ENCODE peak calls at places on chromosomes 13 and 19, in six cellular contexts. C, T, U, P, O and I are unnamed samples.

GRCh38 chr19:46990998-46991676 is 28.5 kb upstream of the NPAS1 start:
- DNase-seq in T (no peak), U (peak; percentile 77), C (peak; percentile 84), P (no peak), O (peak; percentile 69), I (peak; percentile 79)

GRCh38 chr19:12751635-12752034 is at the start of gene BEST2:
- DNase-seq in T (no peak), C (no peak), U (peak; percentile 55), P (no peak), O (no peak), I (no peak)

GRCh38 chr13:110273254-110273653 is 33.7 kb downstream of the COL4A1 start:
- DNase-seq in P (no peak), T (no peak), C (no peak), O (no peak), U (no peak), I (no peak)

GRCh38 chr19:11737964-11738745 is 591 bp downstream of the ZNF823 start:
- DNase-seq in O (peak; percentile 9), P (peak; percentile 2), T (no peak), C (peak; percentile 82), U (peak; percentile 49), I (peak; percentile 36)

GRCh38 chr19:19554074-19555023 is 16.3 kb downstream of the CILP2 start:
- DNase-seq in U (peak; percentile 88), T (no peak), C (peak; percentile 23), O (no peak), P (no peak), I (peak; percentile 55)

GRCh38 chr13:100022798-100023197 is 41.2 kb downstream of the ZIC2 start:
- DNase-seq in U (no peak), C (no peak), P (no peak), T (peak; percentile 28), O (no peak), I (no peak)

GRCh38 chr19:3370728-3371591 is 4.6 kb downstream of the NFIC start:
- DNase-seq in T (no peak), P (no peak), U (no peak), O (no peak), C (no peak), I (no peak)

GRCh38 chr19:10449037-10449436 is 28.7 kb downstream of the PDE4A start:
- DNase-seq in P (no peak), O (no peak), C (no peak), T (no peak), U (peak; percentile 3), I (no peak)

GRCh38 chr13:52345631-52346251 is 60.2 kb downstream of the THSD1 start:
- DNase-seq in T (no peak), O (no peak), C (no peak), U (no peak), P (no peak), I (no peak)

GRCh38 chr13:110528911-110529310 is 32.6 kb downstream of the RAB20 start:
- DNase-seq in C (no peak), P (no peak), U (no peak), T (no peak), O (no peak), I (no peak)

GRCh38 chr19:13098291-13099072 is 4.2 kb downstream of the LYL1 start:
- DNase-seq in P (no peak), O (no peak), C (no peak), T (no peak), U (no peak), I (no peak)

GRCh38 chr13:88643233-88643632 is 972.1 kb downstream of the SLITRK5 start:
- DNase-seq in O (no peak), T (no peak), C (no peak), P (no peak), U (no peak), I (no peak)

GRCh38 chr13:69579351-69579750 is 528.3 kb upstream of the ATXN8OS start:
- DNase-seq in U (no peak), C (no peak), P (no peak), T (no peak), O (no peak), I (no peak)

GRCh38 chr19:20271215-20271926 is 104.4 kb downstream of the ZNF486 start:
- DNase-seq in T (no peak), U (no peak), O (no peak), P (no peak), C (no peak), I (no peak)

GRCh38 chr19:47381653-47382279 is 32.7 kb downstream of the DHX34 start:
- DNase-seq in P (no peak), O (no peak), T (no peak), U (no peak), C (peak; percentile 17), I (no peak)

GRCh38 chr19:19447536-19448237 is 42.2 kb downstream of the GATAD2A start:
- DNase-seq in O (no peak), P (no peak), U (no peak), T (no peak), C (no peak), I (no peak)

GRCh38 chr19:17542042-17542441 is 13.4 kb upstream of the COLGALT1 start:
- DNase-seq in O (no peak), P (no peak), C (no peak), U (no peak), T (no peak), I (no peak)

GRCh38 chr13:112053167-112053743 is 13.7 kb upstream of the SOX1 start:
- DNase-seq in C (no peak), O (no peak), T (no peak), U (no peak), P (no peak), I (no peak)

GRCh38 chr13:26280822-26281221 is 26.9 kb downstream of the CDK8 start:
- DNase-seq in U (no peak), T (no peak), O (peak; percentile 2), P (no peak), C (no peak), I (no peak)

GRCh38 chr13:48715977-48716376 is 62.2 kb downstream of the CYSLTR2 start:
- DNase-seq in T (no peak), C (no peak), O (no peak), P (no peak), U (no peak), I (no peak)

GRCh38 chr19:45158503-45159026 is 2.2 kb downstream of the NKPD1 start:
- DNase-seq in U (no peak), T (no peak), C (no peak), O (no peak), P (no peak), I (no peak)

GRCh38 chr13:96075953-96076543 is 13.9 kb upstream of the HS6ST3 start:
- DNase-seq in P (no peak), O (peak; percentile 16), T (no peak), C (no peak), U (no peak), I (no peak)

GRCh38 chr13:35810286-35810685 is 320.9 kb downstream of the DCLK1 start:
- DNase-seq in O (no peak), U (no peak), P (no peak), C (no peak), T (no peak), I (no peak)

GRCh38 chr13:30702006-30702405 is 33.3 kb upstream of the ALOX5AP start:
- DNase-seq in P (no peak), U (no peak), C (no peak), T (no peak), O (no peak), I (no peak)

GRCh38 chr13:95552539-95553270 is at the start of gene CLDN10:
- DNase-seq in T (no peak), C (peak; percentile 88), O (no peak), U (peak; percentile 13), P (no peak), I (no peak)

GRCh38 chr19:9863759-9864158 is 28.6 kb downstream of the PIN1 start:
- DNase-seq in C (no peak), T (no peak), O (no peak), P (no peak), U (no peak), I (no peak)

GRCh38 chr19:10230904-10231623 is at the start of gene S1PR2:
- DNase-seq in U (peak; percentile 93), P (no peak), O (peak; percentile 48), T (no peak), C (peak; percentile 73), I (peak; percentile 68)

GRCh38 chr19:5403968-5404640 is 51.1 kb upstream of the ZNRF4 start:
- DNase-seq in U (peak; percentile 83), C (peak; percentile 69), P (peak; percentile 5), O (peak; percentile 77), T (peak; percentile 28), I (no peak)

GRCh38 chr19:38441660-38442348 is 8.3 kb downstream of the RYR1 start:
- DNase-seq in T (no peak), P (no peak), C (no peak), U (peak; percentile 57), O (no peak), I (peak; percentile 43)

GRCh38 chr19:5341448-5341820 is 822 bp upstream of the PTPRS start:
- DNase-seq in U (no peak), O (no peak), P (no peak), C (no peak), T (no peak), I (no peak)

GRCh38 chr19:17865364-17866311 is 5.9 kb downstream of the RPL18A start:
- DNase-seq in P (no peak), T (no peak), C (no peak), O (no peak), U (peak; percentile 37), I (peak; percentile 53)

GRCh38 chr19:35222373-35223005 is 6.0 kb downstream of the FAM187B start:
- DNase-seq in O (no peak), U (no peak), C (no peak), P (no peak), T (no peak), I (no peak)

GRCh38 chr19:16463341-16463990 is 8.3 kb downstream of the EPS15L1 start:
- DNase-seq in U (no peak), C (no peak), P (no peak), O (no peak), T (no peak), I (no peak)
- H3K27ac ChIP-seq in U (no peak overlapping the region), C (no peak overlapping the region), P (no peak overlapping the region), O (no peak overlapping the region), T (peak overlapping the region; percentile 43), I (no peak overlapping the region)

GRCh38 chr13:45501175-45501526 is 36.4 kb downstream of the COG3 start:
- DNase-seq in C (no peak), T (no peak), P (no peak), U (no peak), O (no peak), I (no peak)

GRCh38 chr13:45506811-45507210 is 42.1 kb downstream of the COG3 start:
- DNase-seq in O (no peak), T (no peak), C (no peak), U (no peak), P (no peak), I (no peak)

GRCh38 chr13:45500492-45501174 is 35.9 kb downstream of the COG3 start:
- DNase-seq in U (no peak), P (no peak), O (peak; percentile 88), T (peak; percentile 56), C (no peak), I (no peak)

GRCh38 chr13:45503658-45504057 is 38.9 kb downstream of the COG3 start:
- DNase-seq in O (no peak), T (no peak), P (no peak), U (no peak), C (no peak), I (no peak)
- H3K36me3 ChIP-seq in O (peaks cover 45% of the 10 kb centered on the region), T (peaks cover 45% of the 10 kb centered on the region), P (peaks cover 24% of the 10 kb centered on the region), U (peaks cover 46% of the 10 kb centered on the region), C (no peaks in the 10 kb centered on the region), I (peaks cover 43% of the 10 kb centered on the region)

GRCh38 chr13:42538996-42539395 is 35.0 kb upstream of the TNFSF11 start:
- DNase-seq in T (no peak), C (no peak), P (no peak), U (no peak), O (no peak), I (no peak)
- H3K27ac ChIP-seq in T (no peak overlapping the region), C (no peak overlapping the region), P (no peak overlapping the region), U (no peak overlapping the region), O (no peak overlapping the region), I (no peak overlapping the region)

GRCh38 chr13:91355099-91355825 is 7.8 kb downstream of the MIR17HG start:
- DNase-seq in P (no peak), C (no peak), U (no peak), O (no peak), T (no peak), I (no peak)
- H3K36me3 ChIP-seq in P (peaks cover 9% of the 10 kb centered on the region), C (no peaks in the 10 kb centered on the region), U (peaks cover 82% of the 10 kb centered on the region), O (peaks cover 52% of the 10 kb centered on the region), T (peaks cover 50% of the 10 kb centered on the region), I (peaks cover 80% of the 10 kb centered on the region)